ENCODE peak calls at places on chromosomes 16 and 17, in nine cellular contexts. C is sigmoid colon; W is CD8-positive, alpha-beta T cell; B is lower leg skin; T is dorsolateral prefrontal cortex; D is cardiac muscle cell; Z is aorta; V is endodermal cell; P is kidney. E is an unnamed sample.

GRCh38 chr17:7468814-7469438 is 10.5 kb downstream of the ZBTB4 start:
- DNase-seq in C (no peak), W (no peak), B (no peak), T (no peak), D (no peak), Z (no peak), V (no peak), P (peak), E (no peak)

GRCh38 chr17:17398188-17398927 is 78.4 kb upstream of the MED9 start:
- DNase-seq in C (no peak), W (no peak), B (peak), T (no peak), D (no peak), Z (no peak), V (no peak), P (no peak), E (no peak)

GRCh38 chr17:81923302-81924260 is 4.0 kb downstream of the MAFG start:
- DNase-seq in C (peak), W (no peak), B (no peak), T (peak), D (peak), Z (peak), V (peak), P (no peak), E (no peak)

GRCh38 chr16:28863929-28864886 is 565 bp downstream of the SH2B1 start:
- DNase-seq in C (peak), W (peak), B (no peak), T (no peak), D (peak), Z (no peak), V (no peak), P (no peak), E (no peak)

GRCh38 chr16:27253526-27253930 is 15.0 kb downstream of the NSMCE1 start:
- DNase-seq in C (no peak), W (no peak), B (no peak), T (no peak), D (no peak), Z (no peak), V (no peak), P (no peak), E (no peak)

GRCh38 chr17:8683355-8683754 is 52.8 kb upstream of the MYH10 start:
- DNase-seq in C (no peak), W (no peak), B (peak), T (no peak), D (no peak), Z (no peak), V (no peak), P (no peak), E (no peak)

GRCh38 chr17:50564916-50565315 is 4.4 kb downstream of the CACNA1G start:
- DNase-seq in C (peak), W (no peak), B (peak), T (peak), D (no peak), Z (peak), V (no peak), P (peak), E (no peak)

GRCh38 chr17:73482251-73482661 is 162.0 kb downstream of the SDK2 start:
- DNase-seq in C (no peak), W (no peak), B (no peak), T (no peak), D (no peak), Z (no peak), V (no peak), P (no peak), E (no peak)

GRCh38 chr17:9360610-9361571 is 214.7 kb downstream of the STX8 start:
- DNase-seq in C (peak), W (no peak), B (no peak), T (no peak), D (peak), Z (peak), V (no peak), P (peak), E (no peak)

GRCh38 chr17:1351967-1352366 is 48.1 kb downstream of the YWHAE start:
- DNase-seq in C (no peak), W (no peak), B (peak), T (peak), D (no peak), Z (no peak), V (no peak), P (no peak), E (no peak)

GRCh38 chr16:22123759-22124490 is 31.6 kb downstream of the VWA3A start:
- DNase-seq in C (no peak), W (no peak), B (no peak), T (no peak), D (no peak), Z (no peak), V (peak), P (no peak), E (no peak)

GRCh38 chr16:3283525-3284447 is 495 bp downstream of the ZNF263 start:
- DNase-seq in C (peak), W (no peak), B (no peak), T (no peak), D (no peak), Z (peak), V (peak), P (peak), E (no peak)

GRCh38 chr17:9183297-9183696 is 162.0 kb downstream of the NTN1 start:
- DNase-seq in C (no peak), W (no peak), B (no peak), T (no peak), D (no peak), Z (no peak), V (no peak), P (no peak), E (no peak)

GRCh38 chr16:87240211-87241134 is 76.7 kb downstream of the C16orf95 start:
- DNase-seq in C (no peak), W (no peak), B (peak), T (no peak), D (no peak), Z (no peak), V (no peak), P (no peak), E (no peak)

GRCh38 chr17:37506678-37507077 is 17.0 kb downstream of the DUSP14 start:
- DNase-seq in C (no peak), W (peak), B (no peak), T (peak), D (peak), Z (no peak), V (peak), P (no peak), E (no peak)

GRCh38 chr16:11796227-11797165 is 562 bp downstream of the ZC3H7A start:
- DNase-seq in C (peak), W (peak), B (peak), T (peak), D (peak), Z (peak), V (peak), P (peak), E (peak)

GRCh38 chr17:4986951-4987766 is at the start of gene CAMTA2:
- DNase-seq in C (peak), W (peak), B (peak), T (peak), D (peak), Z (peak), V (peak), P (peak), E (peak)

GRCh38 chr16:22413819-22414218 is 39.4 kb upstream of the CDR2 start:
- DNase-seq in C (no peak), W (no peak), B (no peak), T (no peak), D (no peak), Z (no peak), V (no peak), P (no peak), E (no peak)

GRCh38 chr17:43383372-43383771 is 15.4 kb upstream of the ARL4D start:
- DNase-seq in C (no peak), W (no peak), B (no peak), T (no peak), D (no peak), Z (no peak), V (no peak), P (no peak), E (no peak)

GRCh38 chr17:43382776-43383175 is 16.0 kb upstream of the ARL4D start:
- DNase-seq in C (no peak), W (no peak), B (no peak), T (no peak), D (no peak), Z (no peak), V (no peak), P (no peak), E (no peak)

GRCh38 chr17:43385046-43385831 is 13.6 kb upstream of the ARL4D start:
- DNase-seq in C (no peak), W (no peak), B (no peak), T (no peak), D (no peak), Z (no peak), V (no peak), P (no peak), E (no peak)

GRCh38 chr17:43384476-43384862 is 14.3 kb upstream of the ARL4D start:
- DNase-seq in C (no peak), W (no peak), B (no peak), T (no peak), D (no peak), Z (peak), V (peak), P (no peak), E (no peak)

GRCh38 chr17:43383826-43384475 is 14.8 kb upstream of the ARL4D start:
- DNase-seq in C (no peak), W (no peak), B (no peak), T (no peak), D (no peak), Z (no peak), V (no peak), P (no peak), E (no peak)
- H3K4me3 ChIP-seq in C (no peak), W (no peak), B (no peak), T (no peak), D (no peak), Z (no peak), V (no peak), P (no peak), E (no peak)

GRCh38 chr16:84143081-84143480 is 1.9 kb downstream of the HSDL1 start:
- DNase-seq in C (no peak), W (no peak), B (no peak), T (no peak), D (no peak), Z (no peak), V (no peak), P (no peak), E (no peak)

GRCh38 chr16:84141143-84141670 is 3.8 kb downstream of the HSDL1 start:
- DNase-seq in C (no peak), W (peak), B (no peak), T (no peak), D (no peak), Z (no peak), V (no peak), P (no peak), E (no peak)

GRCh38 chr16:84144859-84145639 is at the start of the genes DNAAF1 and HSDL1:
- DNase-seq in C (peak), W (peak), B (peak), T (peak), D (peak), Z (peak), V (peak), P (peak), E (no peak)

GRCh38 chr16:84144301-84144858 is 597 bp downstream of the HSDL1 start:
- DNase-seq in C (no peak), W (peak), B (peak), T (peak), D (peak), Z (peak), V (peak), P (peak), E (no peak)

GRCh38 chr16:84143784-84144199 is 1.2 kb downstream of the HSDL1 start:
- DNase-seq in C (no peak), W (no peak), B (no peak), T (no peak), D (peak), Z (no peak), V (peak), P (no peak), E (no peak)
- H3K4me3 ChIP-seq in C (peak), W (peak), B (peak), T (peak), D (peak), Z (no peak), V (peak), P (peak), E (peak)

GRCh38 chr17:45313927-45314760 is 2.7 kb downstream of the MAP3K14 start:
- DNase-seq in C (no peak), W (no peak), B (no peak), T (no peak), D (no peak), Z (no peak), V (no peak), P (no peak), E (no peak)
- H3K4me3 ChIP-seq in C (peak), W (peak), B (no peak), T (peak), D (no peak), Z (no peak), V (peak), P (peak), E (no peak)

GRCh38 chr16:19093631-19094541 is 19.9 kb upstream of the ITPRIPL2 start:
- DNase-seq in C (no peak), W (no peak), B (peak), T (no peak), D (no peak), Z (no peak), V (peak), P (no peak), E (peak)

GRCh38 chr16:19092653-19093410 is 20.9 kb upstream of the ITPRIPL2 start:
- DNase-seq in C (no peak), W (no peak), B (peak), T (no peak), D (no peak), Z (no peak), V (no peak), P (no peak), E (peak)

GRCh38 chr16:19095699-19096098 is 18.1 kb upstream of the ITPRIPL2 start:
- DNase-seq in C (no peak), W (no peak), B (no peak), T (no peak), D (no peak), Z (no peak), V (peak), P (no peak), E (peak)

GRCh38 chr16:19098173-19098572 is 15.6 kb upstream of the ITPRIPL2 start:
- DNase-seq in C (no peak), W (no peak), B (peak), T (no peak), D (no peak), Z (no peak), V (peak), P (no peak), E (peak)

DNA sequence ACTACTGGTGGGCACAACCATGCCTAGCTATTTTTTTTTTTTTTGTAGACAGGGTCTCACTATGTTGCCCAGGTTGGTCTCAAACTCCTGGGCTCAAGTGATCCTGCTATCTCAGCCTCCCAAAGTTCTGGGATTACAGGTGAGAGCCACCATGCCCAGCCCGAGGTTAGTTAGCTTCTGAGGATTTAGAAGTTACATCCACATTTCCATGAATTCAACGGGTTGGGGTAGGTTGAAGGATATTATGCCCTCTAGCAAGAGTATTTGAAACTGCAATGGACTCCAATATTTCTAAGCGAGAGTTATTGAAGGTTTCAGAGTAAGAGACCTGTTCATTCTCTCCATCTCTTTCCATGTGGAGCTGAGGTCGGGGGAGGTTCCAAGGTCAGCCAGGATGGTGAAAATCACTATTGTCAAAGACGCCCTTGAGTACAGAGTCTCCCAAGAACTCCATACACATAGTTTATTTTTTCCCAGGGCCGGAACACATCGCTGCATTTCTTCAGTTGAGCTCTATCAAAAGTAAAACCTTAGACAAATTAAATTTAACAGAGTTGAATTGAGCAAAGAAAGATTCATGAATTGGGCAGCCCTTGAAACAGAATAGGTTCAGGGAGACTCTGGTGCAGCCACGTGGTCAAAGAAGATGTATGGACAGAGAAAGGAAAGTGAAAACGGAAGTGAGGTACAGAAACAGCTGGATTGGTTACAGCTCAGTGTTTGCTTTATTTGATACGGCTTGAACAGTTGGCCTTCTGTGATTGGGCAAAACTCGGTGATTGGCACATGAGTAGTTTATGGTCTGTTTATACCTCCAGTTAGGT is 19.0 kb upstream of the ITPRIPL2 start:
- DNase-seq in C (no peak), W (no peak), B (peak), T (no peak), D (no peak), Z (no peak), V (peak), P (no peak), E (peak)
- H3K4me3 ChIP-seq in C (no peak), W (no peak), B (no peak), T (no peak), D (no peak), Z (no peak), V (no peak), P (no peak), E (no peak)

GRCh38 chr16:82653550-82654511 is 27.1 kb downstream of the CDH13 start:
- DNase-seq in C (peak), W (peak), B (no peak), T (no peak), D (peak), Z (no peak), V (no peak), P (peak), E (no peak)
- H3K4me3 ChIP-seq in C (no peak), W (no peak), B (no peak), T (no peak), D (no peak), Z (no peak), V (peak), P (no peak), E (no peak)

DNA sequence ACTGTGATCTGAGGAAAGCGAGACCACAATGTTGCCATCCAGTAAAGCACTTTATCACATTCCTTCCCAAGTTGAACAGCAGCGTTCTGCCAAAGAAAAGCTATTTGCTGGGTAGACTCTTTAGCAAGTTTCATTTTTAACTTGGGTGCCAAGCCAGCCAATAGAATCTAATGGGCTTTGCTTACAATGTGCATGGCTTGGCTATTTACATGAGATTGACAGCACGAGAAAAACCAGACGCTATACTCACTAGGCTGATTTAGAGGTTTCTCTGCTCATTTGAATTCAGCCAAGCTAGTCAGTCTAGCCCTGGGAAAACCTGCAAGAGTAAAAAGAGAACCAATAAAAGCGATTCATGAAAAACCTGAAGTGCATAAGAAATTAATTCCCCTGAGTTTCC is 108.9 kb downstream of the CDH13 start:
- DNase-seq in C (no peak), W (no peak), B (no peak), T (no peak), D (peak), Z (no peak), V (no peak), P (no peak), E (no peak)
- H3K4me3 ChIP-seq in C (no peak), W (no peak), B (no peak), T (peak), D (no peak), Z (no peak), V (no peak), P (no peak), E (no peak)

GRCh38 chr16:85687651-85688471 is 893 bp downstream of the GINS2 start:
- DNase-seq in C (no peak), W (no peak), B (no peak), T (no peak), D (no peak), Z (no peak), V (no peak), P (peak), E (no peak)

GRCh38 chr16:85688586-85689284 is at the start of gene GINS2:
- DNase-seq in C (peak), W (peak), B (peak), T (peak), D (peak), Z (peak), V (peak), P (peak), E (peak)

GRCh38 chr16:85689285-85689949 is 663 bp upstream of the GINS2 start:
- DNase-seq in C (no peak), W (no peak), B (no peak), T (no peak), D (no peak), Z (no peak), V (no peak), P (peak), E (no peak)

GRCh38 chr16:85685251-85685650 is 3.5 kb downstream of the GINS2 start:
- DNase-seq in C (no peak), W (no peak), B (no peak), T (no peak), D (no peak), Z (no peak), V (no peak), P (peak), E (no peak)

DNA sequence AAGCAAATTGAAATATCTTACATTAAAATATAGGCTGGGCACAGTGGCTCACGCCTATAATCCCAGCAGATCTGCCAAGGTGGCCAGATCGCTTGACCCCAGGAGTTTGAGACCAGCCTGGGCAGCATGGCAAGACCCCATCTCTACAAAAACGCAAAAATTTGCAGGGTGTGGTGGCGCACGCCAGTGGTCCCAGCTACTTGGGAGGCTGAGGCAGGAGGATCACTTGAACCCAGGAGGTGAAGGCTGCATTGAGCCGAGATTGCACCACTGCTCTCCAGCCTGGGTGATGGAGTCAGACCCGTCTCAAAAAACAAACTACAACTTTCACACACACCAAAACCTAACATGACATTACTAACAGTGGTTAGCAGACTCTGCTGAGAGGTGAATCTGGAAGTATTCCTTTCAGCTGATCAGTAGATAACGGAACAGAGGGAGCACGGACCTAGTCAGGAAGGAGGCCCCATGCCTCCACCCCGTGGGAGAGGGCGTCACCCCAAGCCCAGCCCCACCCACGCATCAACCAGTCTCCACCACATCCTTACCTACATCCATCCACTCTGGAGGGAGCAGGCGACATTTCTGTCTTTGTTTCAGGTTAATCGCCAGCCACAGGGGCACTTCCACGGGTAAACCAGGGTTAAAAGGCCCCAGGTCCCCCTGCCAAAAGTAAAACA is 1.7 kb downstream of the GINS2 start:
- DNase-seq in C (no peak), W (no peak), B (no peak), T (no peak), D (no peak), Z (no peak), V (no peak), P (peak), E (no peak)
- H3K4me3 ChIP-seq in C (no peak), W (no peak), B (no peak), T (no peak), D (no peak), Z (no peak), V (no peak), P (no peak), E (no peak)

DNA sequence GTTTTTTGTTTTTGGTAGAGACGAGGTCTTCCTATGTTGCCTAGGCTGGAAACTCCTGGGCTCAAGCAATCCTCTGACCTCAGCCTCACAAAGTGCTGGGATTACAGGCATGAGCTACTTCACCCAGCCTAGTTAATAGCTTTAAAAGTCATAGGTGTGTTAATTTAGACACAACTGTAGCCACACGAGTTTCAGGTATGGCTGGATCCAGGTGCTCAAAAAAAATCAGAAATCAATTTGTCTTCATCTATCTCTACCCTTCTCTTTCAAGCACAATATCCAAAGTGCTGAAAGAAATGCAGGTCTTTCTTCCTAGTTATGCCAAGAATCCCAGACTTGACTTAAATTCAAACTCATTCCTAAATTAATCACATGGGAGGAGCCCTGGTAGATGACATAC is 23.9 kb upstream of the C16orf87 start:
- DNase-seq in C (no peak), W (no peak), B (no peak), T (no peak), D (no peak), Z (no peak), V (no peak), P (no peak), E (no peak)
- H3K4me3 ChIP-seq in C (no peak), W (no peak), B (no peak), T (no peak), D (no peak), Z (no peak), V (no peak), P (no peak), E (no peak)